ENCODE peak calls at places on chromosomes 6 and 20, in seven cellular contexts. Z is CD8-positive, alpha-beta memory T cell; E is brain microvascular endothelial cell; D is AG08396; M is activated CD4-positive, alpha-beta memory T cell treated with anti-CD3 and anti-CD28 coated beads, Interleukin-2, amount 10 ng/mL, durations not matched to agents 7 days and 5 days; S is amygdala; B is DMS79. A is an unnamed sample.

GRCh38 chr6:79808846-79809245 is 138.5 kb downstream of the ELOVL4 start:
- DNase-seq in Z (no peak), E (no peak), D (no peak), M (no peak), S (no peak), B (peak; percentile 8), A (no peak)

GRCh38 chr6:147201885-147202515 is 2.2 kb upstream of the STXBP5 start:
- DNase-seq in Z (no peak), E (peak; percentile 22), D (peak; percentile 15), M (peak; percentile 26), S (no peak), B (peak; percentile 39), A (no peak)

GRCh38 chr6:37658121-37658520 is 39.6 kb downstream of the MDGA1 start:
- DNase-seq in Z (no peak), E (no peak), D (no peak), M (no peak), S (no peak), B (no peak), A (no peak)

GRCh38 chr6:158755636-158756035 is 63.5 kb downstream of the EZR start:
- DNase-seq in Z (no peak), E (no peak), D (no peak), M (no peak), S (no peak), B (no peak), A (no peak)

GRCh38 chr20:63863798-63864544 is 1.1 kb upstream of the TPD52L2 start:
- DNase-seq in Z (peak; percentile 70), E (peak; percentile 52), D (peak; percentile 91), M (peak; percentile 87), S (peak; percentile 68), B (peak; percentile 82), A (peak; percentile 76)

GRCh38 chr6:45574885-45575284 is 197.2 kb upstream of the SUPT3H start:
- DNase-seq in Z (no peak), E (no peak), D (no peak), M (no peak), S (no peak), B (no peak), A (peak; percentile 26)

GRCh38 chr6:52994031-52994788 is 874 bp downstream of the GSTA4 start:
- DNase-seq in Z (no peak), E (peak; percentile 16), D (peak; percentile 26), M (no peak), S (no peak), B (peak; percentile 20), A (no peak)

GRCh38 chr6:151317206-151317994 is 74.0 kb downstream of the ZBTB2 start:
- DNase-seq in Z (no peak), E (peak; percentile 69), D (peak; percentile 53), M (no peak), S (no peak), B (no peak), A (peak; percentile 81)

GRCh38 chr6:35426074-35426473 is 26.1 kb upstream of the FANCE start:
- DNase-seq in Z (no peak), E (no peak), D (no peak), M (no peak), S (no peak), B (no peak), A (no peak)

GRCh38 chr6:163329991-163330390 is 84.5 kb upstream of the QKI start:
- DNase-seq in Z (no peak), E (no peak), D (no peak), M (no peak), S (peak; percentile 42), B (no peak), A (no peak)

GRCh38 chr6:133047065-133047665 is 194.0 kb upstream of the EYA4 start:
- DNase-seq in Z (no peak), E (no peak), D (no peak), M (no peak), S (no peak), B (no peak), A (no peak)

GRCh38 chr20:55057779-55058415 is 582.5 kb downstream of the DOK5 start:
- DNase-seq in Z (no peak), E (no peak), D (no peak), M (no peak), S (no peak), B (no peak), A (no peak)

GRCh38 chr6:98927534-98927933 is 20.2 kb downstream of the FBXL4 start:
- DNase-seq in Z (no peak), E (no peak), D (no peak), M (no peak), S (no peak), B (peak; percentile 66), A (no peak)

A was measured in NCI-H226.